ENCODE peak calls at places on chromosomes 3 and 15, in six cellular contexts. One of them, this sample, is unnamed.

GRCh38 chr15:45121706-45122417 is 7.7 kb downstream of the DUOXA2 start:
- DNase-seq in uterus: no peak
- DNase-seq in IMR-90: peak; percentile 89
- DNase-seq in coronary artery: no peak
- DNase-seq in GM23248: peak; percentile 96
- DNase-seq in CD8-positive, alpha-beta memory T cell: no peak
- DNase-seq in this sample: no peak

GRCh38 chr3:87706176-87706575 is 352.6 kb downstream of the CGGBP1 start:
- DNase-seq in uterus: no peak
- DNase-seq in IMR-90: no peak
- DNase-seq in coronary artery: no peak
- DNase-seq in GM23248: peak; percentile 24
- DNase-seq in CD8-positive, alpha-beta memory T cell: no peak
- DNase-seq in this sample: no peak

GRCh38 chr3:150581174-150581573 is 21.9 kb upstream of the SELENOT start:
- DNase-seq in uterus: no peak
- DNase-seq in IMR-90: no peak
- DNase-seq in coronary artery: no peak
- DNase-seq in GM23248: no peak
- DNase-seq in CD8-positive, alpha-beta memory T cell: no peak
- DNase-seq in this sample: no peak

GRCh38 chr3:115581347-115582135 is 41.8 kb upstream of the GAP43 start:
- DNase-seq in uterus: no peak
- DNase-seq in IMR-90: peak; percentile 15
- DNase-seq in coronary artery: no peak
- DNase-seq in GM23248: peak; percentile 11
- DNase-seq in CD8-positive, alpha-beta memory T cell: no peak
- DNase-seq in this sample: no peak

GRCh38 chr3:76132154-76132470 is 346.8 kb upstream of the ZNF717 start:
- DNase-seq in uterus: no peak
- DNase-seq in IMR-90: no peak
- DNase-seq in coronary artery: no peak
- DNase-seq in GM23248: no peak
- DNase-seq in CD8-positive, alpha-beta memory T cell: no peak
- DNase-seq in this sample: no peak

GRCh38 chr3:175743733-175744400 is 884.7 kb downstream of the NAALADL2 start:
- DNase-seq in uterus: no peak
- DNase-seq in IMR-90: peak; percentile 80
- DNase-seq in coronary artery: no peak
- DNase-seq in GM23248: peak; percentile 67
- DNase-seq in CD8-positive, alpha-beta memory T cell: no peak
- DNase-seq in this sample: no peak

GRCh38 chr3:182440101-182440500 is 353.2 kb upstream of the ATP11B start:
- DNase-seq in uterus: no peak
- DNase-seq in IMR-90: no peak
- DNase-seq in coronary artery: no peak
- DNase-seq in GM23248: no peak
- DNase-seq in CD8-positive, alpha-beta memory T cell: no peak
- DNase-seq in this sample: no peak

GRCh38 chr3:20669184-20669583 is 483.2 kb upstream of the SGO1 start:
- DNase-seq in uterus: no peak
- DNase-seq in IMR-90: no peak
- DNase-seq in coronary artery: no peak
- DNase-seq in GM23248: peak; percentile 46
- DNase-seq in CD8-positive, alpha-beta memory T cell: no peak
- DNase-seq in this sample: no peak

GRCh38 chr3:8982509-8982908 is 19.2 kb upstream of the RAD18 start:
- DNase-seq in uterus: no peak
- DNase-seq in IMR-90: peak; percentile 56
- DNase-seq in coronary artery: no peak
- DNase-seq in GM23248: peak; percentile 29
- DNase-seq in CD8-positive, alpha-beta memory T cell: no peak
- DNase-seq in this sample: no peak

GRCh38 chr15:82833283-82833682 is 23.9 kb downstream of the WHAMM start:
- DNase-seq in uterus: no peak
- DNase-seq in IMR-90: no peak
- DNase-seq in coronary artery: no peak
- DNase-seq in GM23248: no peak
- DNase-seq in CD8-positive, alpha-beta memory T cell: no peak
- DNase-seq in this sample: no peak

GRCh38 chr3:200747-201146 is 4.2 kb downstream of the CHL1 start:
- DNase-seq in uterus: no peak
- DNase-seq in IMR-90: no peak
- DNase-seq in coronary artery: no peak
- DNase-seq in GM23248: no peak
- DNase-seq in CD8-positive, alpha-beta memory T cell: no peak
- DNase-seq in this sample: no peak

GRCh38 chr3:9817437-9817836 is 7.4 kb downstream of the TTLL3 start:
- DNase-seq in uterus: no peak
- DNase-seq in IMR-90: no peak
- DNase-seq in coronary artery: no peak
- DNase-seq in GM23248: peak; percentile 23
- DNase-seq in CD8-positive, alpha-beta memory T cell: no peak
- DNase-seq in this sample: no peak

GRCh38 chr3:171831936-171832335 is 11.2 kb upstream of the TMEM212 start:
- DNase-seq in uterus: no peak
- DNase-seq in IMR-90: peak; percentile 68
- DNase-seq in coronary artery: no peak
- DNase-seq in GM23248: peak; percentile 77
- DNase-seq in CD8-positive, alpha-beta memory T cell: no peak
- DNase-seq in this sample: no peak

GRCh38 chr15:100348578-100348977 is 6.8 kb upstream of the ADAMTS17 start:
- DNase-seq in uterus: no peak
- DNase-seq in IMR-90: no peak
- DNase-seq in coronary artery: no peak
- DNase-seq in GM23248: no peak
- DNase-seq in CD8-positive, alpha-beta memory T cell: no peak
- DNase-seq in this sample: no peak

GRCh38 chr3:105527538-105527937 is 160.8 kb downstream of the ALCAM start:
- DNase-seq in uterus: no peak
- DNase-seq in IMR-90: no peak
- DNase-seq in coronary artery: no peak
- DNase-seq in GM23248: no peak
- DNase-seq in CD8-positive, alpha-beta memory T cell: no peak
- DNase-seq in this sample: no peak
- H3K27ac ChIP-seq in uterus: no peak overlapping the region
- H3K27ac ChIP-seq in IMR-90: no peak overlapping the region
- H3K27ac ChIP-seq in coronary artery: no peak overlapping the region
- H3K27ac ChIP-seq in GM23248: no peak overlapping the region
- H3K27ac ChIP-seq in CD8-positive, alpha-beta memory T cell: no peak overlapping the region
- H3K27ac ChIP-seq in this sample: no peak overlapping the region

GRCh38 chr3:65948833-65949573 is 89.7 kb downstream of the MAGI1 start:
- DNase-seq in uterus: no peak
- DNase-seq in IMR-90: no peak
- DNase-seq in coronary artery: no peak
- DNase-seq in GM23248: no peak
- DNase-seq in CD8-positive, alpha-beta memory T cell: no peak
- DNase-seq in this sample: peak; percentile 59
- H3K27ac ChIP-seq in uterus: peak overlapping the region; percentile 63
- H3K27ac ChIP-seq in IMR-90: no peak overlapping the region
- H3K27ac ChIP-seq in coronary artery: peak overlapping the region; percentile 13
- H3K27ac ChIP-seq in GM23248: no peak overlapping the region
- H3K27ac ChIP-seq in CD8-positive, alpha-beta memory T cell: no peak overlapping the region
- H3K27ac ChIP-seq in this sample: peak overlapping the region; percentile 45

GRCh38 chr15:98347866-98348265 is 300.5 kb upstream of the IGF1R start:
- DNase-seq in uterus: no peak
- DNase-seq in IMR-90: no peak
- DNase-seq in coronary artery: no peak
- DNase-seq in GM23248: no peak
- DNase-seq in CD8-positive, alpha-beta memory T cell: no peak
- DNase-seq in this sample: no peak

GRCh38 chr15:98344591-98344990 is 303.7 kb upstream of the IGF1R start:
- DNase-seq in uterus: no peak
- DNase-seq in IMR-90: no peak
- DNase-seq in coronary artery: no peak
- DNase-seq in GM23248: no peak
- DNase-seq in CD8-positive, alpha-beta memory T cell: no peak
- DNase-seq in this sample: no peak

GRCh38 chr15:98347001-98347400 is 301.3 kb upstream of the IGF1R start:
- DNase-seq in uterus: no peak
- DNase-seq in IMR-90: no peak
- DNase-seq in coronary artery: no peak
- DNase-seq in GM23248: no peak
- DNase-seq in CD8-positive, alpha-beta memory T cell: no peak
- DNase-seq in this sample: no peak

GRCh38 chr15:98342911-98343310 is 305.4 kb upstream of the IGF1R start:
- DNase-seq in uterus: no peak
- DNase-seq in IMR-90: no peak
- DNase-seq in coronary artery: no peak
- DNase-seq in GM23248: peak; percentile 5
- DNase-seq in CD8-positive, alpha-beta memory T cell: no peak
- DNase-seq in this sample: no peak
- H3K27ac ChIP-seq in uterus: no peak overlapping the region
- H3K27ac ChIP-seq in IMR-90: no peak overlapping the region
- H3K27ac ChIP-seq in coronary artery: no peak overlapping the region
- H3K27ac ChIP-seq in GM23248: no peak overlapping the region
- H3K27ac ChIP-seq in CD8-positive, alpha-beta memory T cell: no peak overlapping the region
- H3K27ac ChIP-seq in this sample: no peak overlapping the region

DNA sequence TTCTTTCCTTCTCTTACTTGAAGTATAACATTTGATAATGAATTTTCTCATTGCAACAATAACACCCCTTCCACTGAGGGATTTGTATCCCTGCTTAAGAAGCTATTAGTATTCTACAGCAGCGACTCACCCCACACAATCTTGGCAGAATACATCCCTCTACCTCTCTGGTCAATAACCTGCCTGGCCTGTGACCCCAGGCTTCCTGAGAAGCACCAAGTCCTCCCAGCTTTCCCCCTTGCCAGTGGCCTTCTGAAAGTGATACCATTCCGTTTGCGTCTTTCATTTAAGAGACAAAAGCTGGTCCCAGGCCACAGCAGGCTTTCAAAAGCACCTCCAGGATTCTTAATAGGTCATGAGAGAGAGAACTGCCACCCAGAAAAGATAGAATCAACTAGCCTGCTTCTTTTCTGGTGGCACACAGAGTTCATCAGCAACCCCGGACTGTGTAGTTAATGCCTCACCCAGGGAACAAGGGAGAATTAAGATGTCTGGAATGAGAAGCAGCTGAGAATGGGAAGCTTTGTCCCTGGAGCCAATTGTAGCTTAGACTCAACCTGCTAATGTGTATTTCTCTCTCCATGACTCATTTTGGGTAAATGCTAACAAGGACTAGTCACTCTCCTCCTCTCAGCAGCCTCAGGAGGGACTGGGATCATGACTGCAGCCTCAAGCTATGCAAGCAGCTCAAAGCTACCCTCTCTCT is 101.0 kb upstream of the CPNE4 start:
- DNase-seq in uterus: no peak
- DNase-seq in IMR-90: peak; percentile 99
- DNase-seq in coronary artery: no peak
- DNase-seq in GM23248: peak; percentile 98
- DNase-seq in CD8-positive, alpha-beta memory T cell: no peak
- DNase-seq in this sample: no peak
- H3K27ac ChIP-seq in uterus: no peak overlapping the region
- H3K27ac ChIP-seq in IMR-90: peak overlapping the region; percentile 98
- H3K27ac ChIP-seq in coronary artery: no peak overlapping the region
- H3K27ac ChIP-seq in GM23248: peak overlapping the region; percentile 95
- H3K27ac ChIP-seq in CD8-positive, alpha-beta memory T cell: no peak overlapping the region
- H3K27ac ChIP-seq in this sample: no peak overlapping the region

DNA sequence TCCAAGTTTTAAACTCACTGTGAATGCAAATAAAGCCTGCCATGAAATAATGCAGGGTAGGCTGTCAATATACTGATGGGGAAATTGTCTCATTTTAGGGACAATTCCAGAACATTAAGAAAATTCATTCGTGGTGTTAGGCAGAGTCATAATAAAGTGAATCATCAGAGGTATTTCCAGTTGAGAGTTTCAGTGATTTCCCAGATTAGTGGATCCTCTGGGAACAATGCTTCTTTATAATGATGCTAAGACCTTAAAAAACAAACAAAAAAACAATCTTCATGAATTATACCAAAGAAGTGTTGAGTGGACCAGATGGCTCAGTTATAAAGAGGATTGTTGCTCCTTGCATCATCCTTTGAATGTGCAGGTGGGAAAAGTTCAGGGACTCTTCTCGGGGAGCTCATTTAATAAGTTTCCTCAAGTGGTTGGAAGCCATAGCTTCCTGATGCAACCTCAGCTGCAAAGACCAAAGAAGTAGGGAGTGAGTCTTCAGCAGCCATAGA is 360.9 kb upstream of the TRIM42 start:
- DNase-seq in uterus: no peak
- DNase-seq in IMR-90: no peak
- DNase-seq in coronary artery: no peak
- DNase-seq in GM23248: no peak
- DNase-seq in CD8-positive, alpha-beta memory T cell: no peak
- DNase-seq in this sample: no peak
- H3K27ac ChIP-seq in uterus: no peak overlapping the region
- H3K27ac ChIP-seq in IMR-90: no peak overlapping the region
- H3K27ac ChIP-seq in coronary artery: no peak overlapping the region
- H3K27ac ChIP-seq in GM23248: no peak overlapping the region
- H3K27ac ChIP-seq in CD8-positive, alpha-beta memory T cell: no peak overlapping the region
- H3K27ac ChIP-seq in this sample: no peak overlapping the region

This sample was measured in small intestine.